ENCODE peak calls at places on chromosomes 16 and 17, in four cellular contexts. I is fibroblast of lung, L is IMR-90, Q is brain microvascular endothelial cell. W is an unnamed sample. For H3K27me3, the result is how much of the 10 kb centered on the place peaks cover.

GRCh38 chr16:3164121-3164991 is 23.6 kb upstream of the OR1F1 start:
- DNase-seq in I (no peak), L (no peak), Q (no peak), W (no peak)

GRCh38 chr17:56638536-56639177 is 45.2 kb downstream of the NOG start:
- DNase-seq in I (no peak), L (no peak), Q (no peak), W (no peak)

GRCh38 chr16:27154573-27155521 is 48.5 kb upstream of the KDM8 start:
- DNase-seq in I (peak), L (peak), Q (peak), W (peak)

GRCh38 chr16:51821527-51821926 is 670.5 kb upstream of the SALL1 start:
- DNase-seq in I (no peak), L (no peak), Q (no peak), W (no peak)

GRCh38 chr16:2476741-2477140 is 1.8 kb downstream of the TBC1D24 start:
- DNase-seq in I (no peak), L (no peak), Q (no peak), W (no peak)

GRCh38 chr17:6496116-6496481 is 51.8 kb downstream of the PIMREG start:
- DNase-seq in I (no peak), L (no peak), Q (no peak), W (no peak)

GRCh38 chr17:29763273-29763672 is 140.6 kb upstream of the CORO6 start:
- DNase-seq in I (no peak), L (no peak), Q (no peak), W (no peak)

GRCh38 chr16:58157239-58157638 is 28.1 kb upstream of the CFAP20 start:
- DNase-seq in I (no peak), L (no peak), Q (no peak), W (no peak)

GRCh38 chr17:64998436-64999190 is 57.9 kb downstream of the GNA13 start:
- DNase-seq in I (no peak), L (no peak), Q (no peak), W (no peak)

GRCh38 chr16:7221157-7221556 is 111.5 kb upstream of the RBFOX1 start:
- DNase-seq in I (no peak), L (no peak), Q (no peak), W (no peak)

GRCh38 chr16:66130296-66130910 is 236.1 kb upstream of the CDH5 start:
- DNase-seq in I (peak), L (peak), Q (peak), W (no peak)

GRCh38 chr17:62637809-62638208 is 10.3 kb downstream of the MRC2 start:
- DNase-seq in I (no peak), L (no peak), Q (no peak), W (no peak)

GRCh38 chr16:74867281-74867849 is 92.7 kb upstream of the FA2H start:
- DNase-seq in I (no peak), L (no peak), Q (no peak), W (no peak)

GRCh38 chr16:76235426-76235825 is 41.8 kb upstream of the CNTNAP4 start:
- DNase-seq in I (no peak), L (no peak), Q (no peak), W (no peak)

GRCh38 chr16:48201515-48202201 is 42.4 kb upstream of the LONP2 start:
- DNase-seq in I (no peak), L (no peak), Q (no peak), W (no peak)

GRCh38 chr17:71063559-71063958 is 894.2 kb downstream of the KCNJ2 start:
- DNase-seq in I (no peak), L (no peak), Q (no peak), W (no peak)

GRCh38 chr16:88444826-88445582 is 8.1 kb upstream of the ZFPM1 start:
- DNase-seq in I (no peak), L (no peak), Q (no peak), W (no peak)

GRCh38 chr17:51921500-51921899 is 237.0 kb downstream of the CA10 start:
- DNase-seq in I (no peak), L (no peak), Q (no peak), W (no peak)

GRCh38 chr17:72123496-72123963 is 2.7 kb downstream of the SOX9 start:
- DNase-seq in I (no peak), L (no peak), Q (no peak), W (no peak)

GRCh38 chr17:57482657-57483056 is 226.3 kb downstream of the MSI2 start:
- DNase-seq in I (no peak), L (peak), Q (no peak), W (no peak)

GRCh38 chr17:82782657-82783207 is 30.9 kb downstream of the TBCD start:
- DNase-seq in I (no peak), L (no peak), Q (no peak), W (no peak)

GRCh38 chr17:42381898-42382297 is 6.3 kb downstream of the STAT3 start:
- DNase-seq in I (no peak), L (no peak), Q (no peak), W (no peak)

GRCh38 chr17:42386784-42387183 is 1.5 kb downstream of the STAT3 start:
- DNase-seq in I (no peak), L (no peak), Q (no peak), W (no peak)

GRCh38 chr17:42378597-42379594 is 9.3 kb downstream of the STAT3 start:
- DNase-seq in I (peak), L (peak), Q (no peak), W (no peak)

DNA sequence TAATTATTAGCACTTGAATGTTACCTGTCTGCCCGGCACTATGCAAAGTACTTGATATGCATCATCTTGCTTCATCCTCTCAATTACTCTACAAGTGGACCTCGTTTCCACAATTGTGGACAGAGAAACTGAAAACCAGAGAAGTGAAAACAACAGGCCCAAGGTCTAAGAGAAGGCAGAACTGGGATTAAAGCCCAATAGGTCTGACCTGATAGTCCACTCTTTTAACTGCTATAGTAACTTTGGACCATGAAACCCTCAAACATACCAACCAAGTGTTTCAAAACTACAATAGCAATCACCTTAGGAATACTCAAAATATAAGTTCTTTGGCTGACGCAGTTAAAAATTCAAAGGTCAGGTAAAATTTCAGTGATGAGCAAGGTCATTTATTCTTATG is 7.3 kb downstream of the STAT3 start:
- DNase-seq in I (no peak), L (no peak), Q (no peak), W (no peak)
- H3K27ac ChIP-seq in I (no peak), L (no peak), Q (no peak), W (no peak)

GRCh38 chr16:56191807-56192643 is 736 bp downstream of the GNAO1 start:
- DNase-seq in I (no peak), L (no peak), Q (no peak), W (no peak)

GRCh38 chr16:56195151-56195550 is 3.9 kb downstream of the GNAO1 start:
- DNase-seq in I (no peak), L (no peak), Q (no peak), W (no peak)

GRCh38 chr16:56193951-56194726 is 2.9 kb downstream of the GNAO1 start:
- DNase-seq in I (peak), L (peak), Q (peak), W (peak)

GRCh38 chr16:56192644-56192960 is 1.3 kb downstream of the GNAO1 start:
- DNase-seq in I (no peak), L (no peak), Q (no peak), W (no peak)

DNA sequence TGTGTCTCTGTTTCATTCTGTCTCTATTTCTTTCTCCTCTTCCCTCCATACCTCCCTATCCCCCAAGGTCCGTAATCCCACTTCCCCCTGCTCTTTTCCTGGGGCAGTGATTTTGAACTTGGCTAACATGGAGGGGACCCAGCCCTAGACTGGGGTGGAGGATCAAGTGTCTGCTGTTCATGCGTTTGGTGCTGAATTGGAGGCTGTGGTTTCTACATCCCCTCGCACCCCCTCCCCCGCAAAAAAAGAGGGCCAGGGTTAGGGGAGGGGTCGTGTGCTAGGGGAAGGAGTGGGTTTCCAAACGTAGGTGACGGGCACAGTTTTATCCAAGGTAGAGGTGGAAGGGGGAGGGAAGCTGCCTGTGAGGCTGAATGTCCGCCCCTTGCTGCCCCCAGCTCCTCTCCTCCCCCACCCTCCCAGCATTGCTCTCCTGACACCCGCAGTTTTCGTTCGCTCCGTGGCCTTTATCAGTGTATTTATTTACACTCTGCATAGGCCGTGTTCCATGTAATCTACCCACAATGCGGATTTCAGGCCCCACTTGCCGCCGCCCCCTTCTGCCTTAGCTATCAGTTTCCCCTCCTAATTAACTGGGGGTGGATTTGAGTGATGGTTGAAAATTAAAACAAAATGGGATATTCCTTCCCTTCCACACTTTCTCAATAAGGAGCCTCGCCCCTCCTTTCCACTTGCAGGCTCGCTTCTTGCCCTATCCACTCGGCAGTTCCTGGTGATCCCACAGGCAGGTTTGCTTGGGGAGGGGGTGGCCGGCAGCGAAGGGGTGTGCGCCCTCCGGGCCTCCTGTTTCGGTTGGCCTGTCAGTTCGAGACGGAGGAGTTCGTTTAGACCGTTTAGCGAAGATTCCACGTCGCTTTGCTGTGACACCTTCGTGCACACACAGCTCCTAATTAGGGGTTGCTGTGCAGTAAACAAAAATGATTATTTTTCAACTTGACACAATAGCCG is 2.0 kb downstream of the GNAO1 start:
- DNase-seq in I (no peak), L (no peak), Q (no peak), W (no peak)
- H3K27me3 ChIP-seq in I (under half), L (half or more), Q (half or more), W (under half)

DNA sequence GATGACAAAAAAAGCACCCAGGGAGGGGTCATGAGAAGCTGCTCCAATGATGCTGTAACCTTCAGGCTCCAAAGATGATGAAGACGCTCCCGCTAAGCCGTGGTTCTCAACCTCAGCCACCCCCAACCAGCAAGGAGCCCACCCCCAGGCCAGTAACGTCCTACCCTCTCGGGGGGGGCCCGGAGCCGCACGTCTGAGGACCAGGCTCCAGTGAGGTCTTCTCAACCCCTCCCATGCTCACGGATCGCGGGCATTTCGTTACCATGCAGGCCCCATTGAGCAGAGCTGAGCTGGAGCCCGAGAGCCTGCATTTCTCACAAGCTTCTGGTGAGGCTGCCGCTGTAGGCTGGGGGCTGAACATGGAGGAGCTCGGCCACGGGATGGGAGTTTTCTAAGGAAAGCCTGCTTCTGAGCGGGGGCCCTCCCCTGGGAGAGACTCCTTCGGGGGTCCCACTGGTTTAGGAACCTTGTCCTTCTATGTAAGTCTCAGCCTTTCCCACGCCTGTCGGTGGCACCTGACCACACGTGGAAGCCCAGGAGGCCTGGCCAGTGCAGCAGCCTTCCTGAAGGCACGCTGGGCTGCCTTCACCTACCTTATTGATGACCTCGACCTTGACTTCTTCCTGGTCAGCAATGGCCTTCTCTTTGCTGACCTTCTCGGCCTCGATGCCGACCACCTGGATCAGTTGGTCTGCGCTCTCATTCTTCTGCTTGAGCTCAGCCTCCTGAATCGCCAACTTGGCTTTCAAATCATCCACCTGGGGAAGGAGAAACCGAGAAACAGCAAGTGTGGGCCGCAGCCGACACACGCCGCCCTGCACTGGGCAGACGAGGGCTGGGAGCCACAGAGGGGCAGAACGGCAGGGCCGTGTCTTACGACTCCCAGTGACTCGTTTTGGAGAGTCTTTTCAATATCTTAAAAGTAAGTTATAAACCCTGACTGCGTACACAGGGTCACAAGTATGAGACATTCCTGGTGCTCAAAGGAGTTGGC is 82.8 kb downstream of the PGS1 start:
- DNase-seq in I (no peak), L (no peak), Q (no peak), W (no peak)
- H3K27ac ChIP-seq in I (no peak), L (no peak), Q (no peak), W (no peak)

DNA sequence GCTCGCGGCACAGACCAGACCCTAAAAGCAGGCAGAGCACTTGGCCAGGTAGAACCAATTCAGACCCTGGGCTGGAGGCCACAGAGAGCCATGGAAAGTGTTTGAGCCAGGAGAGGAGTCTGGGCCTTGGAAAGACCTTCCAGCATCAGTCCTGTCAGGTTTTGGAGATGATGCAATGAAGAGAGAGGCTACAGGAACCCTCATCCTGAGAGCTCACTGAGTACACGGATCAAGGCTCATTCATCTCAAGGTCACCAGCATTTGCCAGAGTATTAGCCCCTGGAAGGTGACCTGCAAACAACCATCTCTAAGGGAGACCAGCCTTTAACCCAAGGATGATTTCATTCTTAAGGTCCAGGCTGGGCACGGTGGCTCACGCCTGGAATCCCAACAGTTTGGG is 27.8 kb downstream of the TLE7 start:
- DNase-seq in I (no peak), L (no peak), Q (no peak), W (no peak)
- H3K27me3 ChIP-seq in I (under half), L (under half), Q (under half), W (under half)

GRCh38 chr16:55279598-55279997 is 44.4 kb upstream of the IRX6 start:
- DNase-seq in I (no peak), L (no peak), Q (no peak), W (no peak)

GRCh38 chr16:55275869-55276268 is 48.1 kb upstream of the IRX6 start:
- DNase-seq in I (no peak), L (no peak), Q (no peak), W (no peak)

GRCh38 chr16:55280622-55281021 is 43.4 kb upstream of the IRX6 start:
- DNase-seq in I (no peak), L (no peak), Q (no peak), W (no peak)

GRCh38 chr16:55274391-55274790 is 49.6 kb upstream of the IRX6 start:
- DNase-seq in I (no peak), L (no peak), Q (no peak), W (no peak)

GRCh38 chr16:55277536-55277935 is 46.5 kb upstream of the IRX6 start:
- DNase-seq in I (no peak), L (no peak), Q (no peak), W (no peak)
- H3K27ac ChIP-seq in I (no peak), L (no peak), Q (no peak), W (no peak)

GRCh38 chr17:49904904-49905303 is 57.0 kb upstream of the TAC4 start:
- DNase-seq in I (no peak), L (no peak), Q (no peak), W (no peak)

GRCh38 chr17:49901460-49902331 is 53.8 kb upstream of the TAC4 start:
- DNase-seq in I (no peak), L (no peak), Q (no peak), W (no peak)

GRCh38 chr17:49906511-49907136 is 58.8 kb upstream of the TAC4 start:
- DNase-seq in I (no peak), L (no peak), Q (no peak), W (no peak)

GRCh38 chr17:49907279-49907678 is 59.4 kb upstream of the TAC4 start:
- DNase-seq in I (no peak), L (no peak), Q (no peak), W (no peak)

DNA sequence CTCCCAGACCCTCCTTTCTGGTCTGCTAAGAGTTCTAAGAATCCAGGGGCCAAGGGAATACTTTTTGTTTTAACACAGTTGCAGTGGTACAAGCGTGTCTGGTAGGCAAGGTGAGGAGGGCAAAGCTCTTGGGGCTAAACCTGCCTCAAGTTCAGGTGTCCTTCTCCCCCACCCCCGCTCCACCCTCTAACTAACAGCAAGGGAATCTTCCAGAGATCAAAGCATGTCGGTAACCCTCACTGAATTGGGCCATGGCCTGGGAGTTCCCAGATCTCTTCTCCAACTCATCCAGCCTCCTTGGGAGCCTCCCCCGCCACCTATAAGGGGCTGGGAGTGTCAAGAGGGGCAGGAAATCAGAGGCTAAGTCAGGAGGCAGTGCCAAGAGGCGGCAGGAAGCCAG is 55.7 kb upstream of the TAC4 start:
- DNase-seq in I (no peak), L (no peak), Q (no peak), W (no peak)
- H3K27me3 ChIP-seq in I (under half), L (half or more), Q (half or more), W (under half)

GRCh38 chr17:301681-302299 is 50.8 kb downstream of the RPH3AL start:
- DNase-seq in I (no peak), L (no peak), Q (no peak), W (peak)
- H3K27ac ChIP-seq in I (no peak), L (no peak), Q (no peak), W (no peak)

DNA sequence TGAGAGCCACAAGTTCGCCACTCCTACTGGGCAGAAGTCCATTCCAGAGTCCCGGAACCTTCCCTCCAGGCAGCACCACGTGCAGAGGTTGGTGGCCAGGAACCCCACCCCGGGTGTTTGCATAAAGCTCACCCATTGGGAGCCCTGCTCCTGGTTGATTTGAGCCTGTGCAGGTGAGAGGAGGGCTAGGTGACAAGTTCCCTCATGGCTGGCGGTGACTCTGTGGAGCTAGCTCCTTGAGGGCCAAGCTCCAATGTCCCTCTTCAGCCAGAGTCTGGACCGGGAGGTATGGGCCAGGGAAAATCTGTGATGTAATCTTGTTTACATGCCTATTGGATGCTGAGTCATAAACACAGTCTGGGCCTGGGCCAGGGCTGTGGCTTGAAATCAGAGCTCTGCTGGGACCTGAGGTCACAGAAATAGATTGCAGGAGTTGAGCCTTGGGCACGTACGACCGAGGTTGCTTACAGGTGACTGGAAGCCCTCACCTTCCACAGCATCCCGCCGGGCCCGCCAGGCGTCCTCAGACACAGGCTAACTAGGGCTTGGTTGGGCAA is 118.9 kb downstream of the AATF start:
- DNase-seq in I (peak), L (peak), Q (peak), W (no peak)
- H3K27me3 ChIP-seq in I (under half), L (under half), Q (under half), W (under half)